ENCODE peak calls at places on chromosomes 16 and 17, in ten cellular contexts. F is AML-193; U is GM12892; N is CD4-positive, alpha-beta T cell; P is pancreas; A is fibroblast of lung; K is AG04450; M is nephron progenitor cell; T is M059J; G is NCI-H1105 treated with DMSO at 0.1 percent for 48 hours. O is an unnamed sample.

GRCh38 chr17:9987779-9988585 is 82.9 kb upstream of the RCVRN start:
- DNase-seq in F (no peak), U (peak; percentile 40), N (peak; percentile 2), P (peak; percentile 23), A (peak; percentile 9), K (no peak), M (peak; percentile 55), T (peak; percentile 9), G (no peak), O (no peak)

GRCh38 chr17:82257473-82257872 is 16.0 kb downstream of the CSNK1D start:
- DNase-seq in F (no peak), U (no peak), N (no peak), P (no peak), A (peak; percentile 33), K (no peak), M (no peak), T (no peak), G (no peak), O (no peak)

GRCh38 chr16:2473425-2473926 is 1.5 kb upstream of the TBC1D24 start:
- DNase-seq in F (peak; percentile 20), U (no peak), N (no peak), P (no peak), A (no peak), K (no peak), M (peak; percentile 67), T (peak; percentile 43), G (no peak), O (no peak)

GRCh38 chr16:11188801-11189740 is 66.9 kb downstream of the SOCS1 start:
- DNase-seq in F (no peak), U (no peak), N (no peak), P (no peak), A (no peak), K (no peak), M (no peak), T (no peak), G (no peak), O (no peak)

GRCh38 chr17:27379863-27380533 is 76.2 kb upstream of the KSR1 start:
- DNase-seq in F (no peak), U (no peak), N (no peak), P (peak; percentile 48), A (peak; percentile 73), K (no peak), M (no peak), T (peak; percentile 67), G (no peak), O (no peak)

GRCh38 chr16:48335961-48336360 is 49.3 kb downstream of the SIAH1 start:
- DNase-seq in F (no peak), U (no peak), N (no peak), P (no peak), A (peak; percentile 82), K (peak; percentile 81), M (no peak), T (peak; percentile 31), G (no peak), O (no peak)

GRCh38 chr16:54928016-54928356 is 2.7 kb upstream of the IRX5 start:
- DNase-seq in F (no peak), U (no peak), N (no peak), P (no peak), A (peak; percentile 34), K (no peak), M (no peak), T (peak; percentile 54), G (peak; percentile 75), O (no peak)

GRCh38 chr16:29804020-29804419 is 2.3 kb upstream of the MAZ start:
- DNase-seq in F (no peak), U (no peak), N (no peak), P (no peak), A (no peak), K (no peak), M (no peak), T (no peak), G (peak; percentile 13), O (no peak)

GRCh38 chr17:77594416-77595209 is 363.9 kb upstream of the TNRC6C start:
- DNase-seq in F (no peak), U (no peak), N (no peak), P (no peak), A (no peak), K (no peak), M (no peak), T (no peak), G (no peak), O (no peak)

GRCh38 chr16:72050769-72051464 is 3.4 kb upstream of the HP start:
- DNase-seq in F (peak; percentile 68), U (no peak), N (no peak), P (no peak), A (peak; percentile 29), K (no peak), M (no peak), T (no peak), G (no peak), O (no peak)

GRCh38 chr17:33202011-33202410 is 91.1 kb downstream of the ASIC2 start:
- DNase-seq in F (no peak), U (no peak), N (no peak), P (peak; percentile 10), A (no peak), K (no peak), M (no peak), T (no peak), G (no peak), O (no peak)

GRCh38 chr17:59827721-59828477 is 64.8 kb downstream of the TUBD1 start:
- DNase-seq in F (no peak), U (no peak), N (no peak), P (no peak), A (peak; percentile 35), K (no peak), M (no peak), T (peak; percentile 68), G (no peak), O (no peak)

GRCh38 chr17:39360537-39360936 is 40.9 kb downstream of the FBXL20 start:
- DNase-seq in F (no peak), U (no peak), N (no peak), P (no peak), A (no peak), K (no peak), M (no peak), T (no peak), G (no peak), O (no peak)

GRCh38 chr17:63919311-63919723 is 678 bp upstream of the GH1 start:
- DNase-seq in F (peak; percentile 57), U (peak; percentile 85), N (peak; percentile 62), P (peak; percentile 66), A (peak; percentile 29), K (peak; percentile 15), M (peak; percentile 74), T (peak; percentile 52), G (peak; percentile 27), O (no peak)

GRCh38 chr17:39701012-39701783 is 1.3 kb downstream of the ERBB2 start:
- DNase-seq in F (no peak), U (no peak), N (no peak), P (no peak), A (no peak), K (no peak), M (peak; percentile 23), T (no peak), G (no peak), O (no peak)

GRCh38 chr16:56611281-56611833 is 3.0 kb downstream of the MT2A start:
- DNase-seq in F (no peak), U (no peak), N (no peak), P (peak; percentile 62), A (peak; percentile 49), K (no peak), M (no peak), T (peak; percentile 92), G (no peak), O (no peak)

GRCh38 chr16:85350146-85350728 is 238.0 kb upstream of the CIBAR2 start:
- DNase-seq in F (no peak), U (no peak), N (no peak), P (peak; percentile 79), A (no peak), K (no peak), M (no peak), T (no peak), G (no peak), O (no peak)

GRCh38 chr16:48531011-48531962 is 78.7 kb downstream of the N4BP1 start:
- DNase-seq in F (no peak), U (no peak), N (no peak), P (no peak), A (no peak), K (peak; percentile 4), M (peak; percentile 36), T (no peak), G (no peak), O (no peak)

GRCh38 chr17:78348055-78348745 is 11.7 kb downstream of the SOCS3 start:
- DNase-seq in F (no peak), U (no peak), N (no peak), P (no peak), A (no peak), K (no peak), M (no peak), T (no peak), G (no peak), O (no peak)

GRCh38 chr17:75808905-75809621 is 24.5 kb downstream of the UNK start:
- DNase-seq in F (no peak), U (no peak), N (no peak), P (peak; percentile 49), A (peak; percentile 87), K (no peak), M (no peak), T (peak; percentile 61), G (no peak), O (no peak)

GRCh38 chr16:65410801-65411200 is 288.9 kb upstream of the CDH11 start:
- DNase-seq in F (no peak), U (no peak), N (no peak), P (no peak), A (peak; percentile 82), K (peak; percentile 50), M (no peak), T (peak; percentile 80), G (no peak), O (no peak)

GRCh38 chr16:12229759-12230594 is 253.4 kb downstream of the SNX29 start:
- DNase-seq in F (no peak), U (no peak), N (no peak), P (no peak), A (peak; percentile 25), K (peak; percentile 21), M (no peak), T (peak; percentile 75), G (peak; percentile 79), O (no peak)

GRCh38 chr16:80792031-80792430 is 12.4 kb downstream of the CDYL2 start:
- DNase-seq in F (no peak), U (no peak), N (no peak), P (no peak), A (peak; percentile 12), K (no peak), M (no peak), T (no peak), G (no peak), O (no peak)

GRCh38 chr17:16924701-16925440 is 47.0 kb downstream of the TNFRSF13B start:
- DNase-seq in F (no peak), U (no peak), N (no peak), P (no peak), A (no peak), K (no peak), M (no peak), T (no peak), G (no peak), O (no peak)

GRCh38 chr16:25110392-25110947 is 1.1 kb upstream of the LCMT1 start:
- DNase-seq in F (no peak), U (no peak), N (no peak), P (no peak), A (no peak), K (no peak), M (no peak), T (no peak), G (peak; percentile 23), O (peak; percentile 50)

GRCh38 chr16:46972971-46973456 is 460 bp downstream of the DNAJA2 start:
- DNase-seq in F (no peak), U (peak; percentile 53), N (peak; percentile 20), P (peak; percentile 49), A (peak; percentile 25), K (no peak), M (peak; percentile 47), T (peak; percentile 40), G (peak; percentile 45), O (no peak)

GRCh38 chr16:4342866-4343744 is 8.0 kb downstream of the PAM16 start:
- DNase-seq in F (no peak), U (no peak), N (no peak), P (no peak), A (no peak), K (no peak), M (no peak), T (no peak), G (no peak), O (no peak)

GRCh38 chr17:47117386-47117785 is 71.7 kb downstream of the CDC27 start:
- DNase-seq in F (no peak), U (no peak), N (no peak), P (no peak), A (no peak), K (no peak), M (no peak), T (no peak), G (no peak), O (no peak)

O was measured in KG1.